ENCODE peak calls at places on chromosomes 4 and X, in four cellular contexts. S, K, M and W are unnamed samples.

GRCh38 chr4:76610751-76611150 is 175.7 kb downstream of the SHROOM3 start:
- DNase-seq in K (no peak), S (no peak), M (no peak), W (no peak)

GRCh38 chr4:7967501-7968261 is 28.0 kb upstream of the AFAP1 start:
- DNase-seq in S (no peak), K (no peak), M (no peak), W (no peak)

GRCh38 chrX:16205840-16206239 is 38.6 kb downstream of the MAGEB17 start:
- DNase-seq in K (no peak), S (no peak), M (no peak), W (no peak)

GRCh38 chr4:117755438-117755837 is 278.8 kb upstream of the NDST3 start:
- DNase-seq in M (no peak), S (no peak), K (no peak), W (no peak)

GRCh38 chrX:54208531-54208930 is 25.5 kb upstream of the FAM120C start:
- DNase-seq in K (no peak), S (no peak), M (no peak), W (no peak)

GRCh38 chr4:106454581-106454980 is 86.0 kb upstream of the GIMD1 start:
- DNase-seq in S (no peak), K (no peak), M (no peak), W (no peak)

GRCh38 chr4:73832651-73833237 is 3.7 kb upstream of the CXCL6 start:
- DNase-seq in K (peak), M (no peak), S (no peak), W (no peak)

GRCh38 chr4:148998719-148999118 is 556.5 kb upstream of the NR3C2 start:
- DNase-seq in K (no peak), M (peak), S (peak), W (no peak)

GRCh38 chr4:181443003-181443402 is 800.2 kb upstream of the TENM3 start:
- DNase-seq in K (no peak), M (no peak), S (no peak), W (peak)

GRCh38 chr4:173990126-173990878 is 293.2 kb downstream of the FBXO8 start:
- DNase-seq in S (no peak), K (no peak), M (peak), W (no peak)

GRCh38 chr4:48970471-48970921 is 15.6 kb upstream of the CWH43 start:
- DNase-seq in K (no peak), S (no peak), M (no peak), W (no peak)

GRCh38 chr4:40524642-40525041 is 105.0 kb downstream of the RBM47 start:
- DNase-seq in M (no peak), S (no peak), K (no peak), W (no peak)

GRCh38 chr4:188399834-188400233 is 260.6 kb downstream of the TRIML1 start:
- DNase-seq in K (no peak), S (peak), M (no peak), W (no peak)

GRCh38 chr4:154757713-154758112 is 13.9 kb downstream of the LRAT start:
- DNase-seq in S (no peak), M (no peak), K (no peak), W (no peak)

GRCh38 chr4:8308856-8309771 is 39.6 kb downstream of the HTRA3 start:
- DNase-seq in S (peak), M (no peak), K (no peak), W (no peak)

GRCh38 chrX:16087081-16087480 is 36.3 kb upstream of the GRPR start:
- DNase-seq in S (no peak), M (no peak), K (no peak), W (no peak)

DNA sequence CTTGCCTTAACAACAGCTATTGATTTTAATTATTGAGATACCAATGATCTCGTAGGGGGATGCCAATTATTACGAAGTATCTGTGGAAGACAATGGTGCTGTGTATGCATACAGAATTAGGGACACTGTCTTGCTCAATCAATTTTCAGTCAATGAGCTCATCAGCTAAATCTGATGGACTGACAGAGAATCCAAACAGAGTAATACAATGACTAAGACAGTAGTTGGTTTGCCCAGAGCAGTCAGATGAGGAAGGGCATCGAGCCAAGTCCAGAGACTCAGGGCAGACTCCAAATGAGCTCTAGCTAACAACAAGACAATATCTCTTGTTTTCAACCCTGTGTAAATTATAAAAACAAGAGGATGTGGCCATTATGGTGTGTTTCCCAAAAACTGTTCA is 14.7 kb upstream of the GSX2 start:
- DNase-seq in K (no peak), M (peak), S (no peak), W (no peak)
- TF ChIP-seq TCF7 in K (no peak), M (no peak), S (no peak), W (no peak)

GRCh38 chrX:13646154-13646549 is 6.8 kb upstream of the TCEANC start:
- DNase-seq in K (peak), M (peak), S (peak), W (no peak)
- TF ChIP-seq TCF7 in K (no peak), M (no peak), S (no peak), W (no peak)

GRCh38 chr4:176838611-176839411 is 46.1 kb upstream of the VEGFC start:
- DNase-seq in K (no peak), M (no peak), S (no peak), W (no peak)
- TF ChIP-seq TCF7 in K (no peak), M (no peak), S (no peak), W (no peak)

DNA sequence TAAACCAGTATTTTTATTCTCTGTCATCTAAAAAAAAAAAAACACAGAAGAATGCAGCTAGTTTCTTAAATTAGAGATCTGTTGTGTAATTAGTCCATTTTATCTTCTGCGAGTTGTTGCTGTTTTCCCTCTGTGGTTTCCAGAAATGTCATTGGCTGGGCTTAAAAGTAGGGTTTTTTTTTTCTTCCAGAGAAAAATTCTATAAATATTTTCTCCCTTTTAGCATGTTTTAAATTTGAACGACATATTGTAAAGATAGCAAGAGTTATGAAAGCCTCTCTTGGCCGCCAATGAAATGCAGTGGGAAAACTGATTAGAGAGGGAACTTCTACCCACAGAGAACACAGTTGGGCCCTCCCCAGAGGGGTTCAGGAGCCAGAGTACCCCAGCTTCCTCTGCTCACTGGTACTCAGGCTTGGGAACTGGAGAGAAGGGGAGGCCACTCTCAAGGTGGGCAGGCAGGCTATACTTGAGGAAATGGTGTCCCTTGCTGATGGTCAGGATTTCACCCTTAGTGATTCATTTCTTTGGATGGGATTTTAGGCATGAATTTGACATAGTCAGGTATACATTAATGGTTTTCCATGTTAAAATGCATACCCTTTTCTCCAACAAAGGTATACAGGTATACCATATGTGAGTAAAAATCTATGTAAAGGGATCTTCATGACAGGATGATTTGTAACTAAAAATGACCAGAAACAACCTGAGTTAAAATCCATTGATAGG is 166.0 kb downstream of the BCOR start:
- DNase-seq in K (no peak), M (no peak), S (no peak), W (no peak)
- TF ChIP-seq TCF7 in K (no peak), M (no peak), S (no peak), W (no peak)

DNA sequence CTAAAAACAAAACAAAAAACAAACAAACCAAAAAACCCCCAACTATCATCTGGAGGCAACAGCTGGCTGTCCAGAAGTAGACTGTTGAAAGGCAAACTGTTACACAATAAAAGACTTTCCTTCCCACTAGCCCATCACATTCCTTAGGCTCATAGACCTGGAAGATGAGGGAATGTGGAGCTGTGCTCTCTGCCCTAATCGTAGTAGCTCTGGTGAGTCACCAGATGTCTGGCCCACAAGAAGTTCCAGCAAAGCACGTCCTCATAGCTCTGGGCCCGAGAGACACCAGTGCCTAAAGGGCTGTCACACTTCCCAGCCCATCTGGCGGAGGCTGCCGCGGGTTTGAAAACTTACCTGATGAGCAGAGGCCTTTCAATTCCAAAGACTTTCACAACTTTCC is 81.7 kb upstream of the STOX2 start:
- DNase-seq in K (no peak), M (no peak), S (no peak), W (no peak)
- TF ChIP-seq TCF7 in K (no peak), M (no peak), S (no peak), W (no peak)

DNA sequence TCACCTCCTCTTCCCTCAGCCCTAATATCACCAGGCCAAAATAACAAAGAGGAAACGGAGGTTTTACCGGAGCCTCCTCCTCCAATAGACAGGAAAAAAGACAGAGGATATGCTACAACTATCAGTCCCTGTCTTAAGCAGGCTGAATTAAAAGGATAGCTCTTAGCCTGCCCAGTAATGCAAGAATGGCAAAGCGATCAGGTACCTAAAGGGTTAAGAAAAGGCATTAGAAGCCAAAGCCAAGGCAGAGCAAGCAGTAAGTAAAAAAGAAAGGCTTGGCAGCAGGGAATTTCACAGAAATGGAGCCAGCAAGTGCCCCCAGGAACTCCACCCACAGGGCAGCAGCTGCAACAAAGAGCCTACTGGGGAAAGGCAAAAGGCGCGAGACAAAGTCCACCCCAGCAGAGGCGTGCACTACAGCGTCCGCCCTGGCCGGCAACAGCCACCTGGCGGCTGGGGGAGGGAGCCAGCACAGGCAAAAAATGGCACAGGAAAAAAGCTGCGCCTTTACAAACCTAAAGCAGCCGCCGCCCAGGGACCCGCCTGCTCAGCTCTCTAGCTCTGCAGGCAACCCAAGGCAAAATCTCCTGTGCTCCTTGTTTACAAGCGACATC is 220.6 kb upstream of the ZC4H2 start:
- DNase-seq in S (peak), K (no peak), M (peak), W (no peak)
- TF ChIP-seq TCF7 in S (no peak), K (no peak), M (no peak), W (no peak)

GRCh38 chr4:129550281-129550785 is 454.4 kb downstream of the C4orf33 start:
- DNase-seq in S (no peak), M (peak), K (no peak), W (no peak)
- TF ChIP-seq TCF7 in S (no peak), M (no peak), K (no peak), W (no peak)

GRCh38 chrX:39969099-39969825 is 128.5 kb downstream of the BCOR start:
- DNase-seq in M (no peak), K (no peak), S (no peak), W (no peak)
- TF ChIP-seq TCF7 in M (no peak), K (no peak), S (no peak), W (no peak)

GRCh38 chr4:52173470-52174055 is 122.5 kb downstream of the SPATA18 start:
- DNase-seq in K (no peak), S (no peak), M (no peak), W (no peak)
- TF ChIP-seq TCF7 in K (no peak), S (no peak), M (no peak), W (no peak)